ENCODE peak calls at places on chromosomes 11 and 22, in four cellular contexts. K, B, W and T are unnamed samples.
A peak's percentile ranks its signal among the peaks of the same experiment; 100 is the strongest.

GRCh38 chr22:43945632-43946390 is 9.4 kb upstream of the SAMM50 start:
- DNase-seq in K (peak; percentile 83), B (peak; percentile 71), W (no peak), T (peak; percentile 79)

GRCh38 chr11:105192115-105192514 is 52.5 kb upstream of the CARD18 start:
- DNase-seq in K (no peak), B (no peak), W (no peak), T (no peak)

GRCh38 chr22:23591203-23591791 is 11.2 kb upstream of the IGLL1 start:
- DNase-seq in K (peak; percentile 61), B (peak; percentile 62), W (no peak), T (peak; percentile 59)

GRCh38 chr22:36769541-36769940 is 6.4 kb downstream of the IFT27 start:
- DNase-seq in K (no peak), B (no peak), W (no peak), T (no peak)

GRCh38 chr11:1175461-1176223 is 17.9 kb downstream of the MUC5AC start:
- DNase-seq in K (no peak), B (no peak), W (no peak), T (no peak)

GRCh38 chr11:80350541-80350940 is 909.7 kb upstream of the TENM4 start:
- DNase-seq in K (no peak), B (no peak), W (no peak), T (no peak)

GRCh38 chr22:46233231-46233630 is 16.9 kb downstream of the CDPF1 start:
- DNase-seq in K (peak; percentile 69), B (no peak), W (no peak), T (no peak)

GRCh38 chr11:62747475-62748160 is 6.3 kb downstream of the ZBTB3 start:
- DNase-seq in K (no peak), B (no peak), W (no peak), T (no peak)

GRCh38 chr22:35269630-35270029 is 12.3 kb downstream of the HMGXB4 start:
- DNase-seq in K (no peak), B (no peak), W (no peak), T (no peak)

GRCh38 chr11:128494418-128495332 is 92.7 kb downstream of the ETS1 start:
- DNase-seq in K (no peak), B (no peak), W (no peak), T (no peak)

GRCh38 chr22:37284807-37285355 is 2.6 kb downstream of the CYTH4 start:
- DNase-seq in K (peak; percentile 99), B (no peak), W (peak; percentile 68), T (peak; percentile 74)

GRCh38 chr11:32478277-32478731 is 43.0 kb upstream of the WT1 start:
- DNase-seq in K (no peak), B (no peak), W (no peak), T (no peak)

GRCh38 chr11:121426476-121427454 is 25.3 kb upstream of the SORL1 start:
- DNase-seq in K (no peak), B (peak; percentile 25), W (no peak), T (no peak)

GRCh38 chr11:117551761-117552343 is 224.2 kb downstream of the CEP164 start:
- DNase-seq in K (no peak), B (no peak), W (no peak), T (no peak)

GRCh38 chr22:30884211-30885000 is 84.2 kb downstream of the MORC2 start:
- DNase-seq in K (no peak), B (no peak), W (no peak), T (no peak)

GRCh38 chr22:48192920-48193319 is 1430.5 kb downstream of the TBC1D22A start:
- DNase-seq in K (peak; percentile 14), B (no peak), W (no peak), T (no peak)

DNA sequence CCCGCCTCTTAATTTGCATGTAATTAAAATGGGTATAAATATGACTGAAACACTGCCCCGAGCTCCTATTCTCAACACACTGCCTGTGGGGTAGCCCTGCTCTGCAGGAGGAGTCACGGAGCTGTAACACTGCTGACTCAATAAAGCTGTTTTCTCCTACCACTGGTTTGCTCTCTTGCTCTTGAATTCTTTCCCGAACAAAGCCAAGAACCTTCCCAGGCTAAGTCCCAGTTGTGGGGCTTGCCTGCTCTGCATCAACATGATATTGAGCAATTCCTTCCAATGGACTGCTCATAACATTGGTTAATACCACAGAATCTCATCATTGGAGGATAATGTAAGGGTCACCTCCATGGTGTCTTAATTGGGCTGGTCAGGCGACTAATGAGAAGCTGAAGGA is 114.4 kb downstream of the FBXO7 start:
- DNase-seq in K (no peak), B (no peak), W (no peak), T (no peak)
- TF ChIP-seq SPI1 in K (no peak), B (no peak), W (no peak), T (no peak)

GRCh38 chr22:42284230-42284591 is 13.8 kb upstream of the TCF20 start:
- DNase-seq in K (no peak), B (no peak), W (no peak), T (no peak)
- TF ChIP-seq SPI1 in K (no peak), B (no peak), W (no peak), T (no peak)

DNA sequence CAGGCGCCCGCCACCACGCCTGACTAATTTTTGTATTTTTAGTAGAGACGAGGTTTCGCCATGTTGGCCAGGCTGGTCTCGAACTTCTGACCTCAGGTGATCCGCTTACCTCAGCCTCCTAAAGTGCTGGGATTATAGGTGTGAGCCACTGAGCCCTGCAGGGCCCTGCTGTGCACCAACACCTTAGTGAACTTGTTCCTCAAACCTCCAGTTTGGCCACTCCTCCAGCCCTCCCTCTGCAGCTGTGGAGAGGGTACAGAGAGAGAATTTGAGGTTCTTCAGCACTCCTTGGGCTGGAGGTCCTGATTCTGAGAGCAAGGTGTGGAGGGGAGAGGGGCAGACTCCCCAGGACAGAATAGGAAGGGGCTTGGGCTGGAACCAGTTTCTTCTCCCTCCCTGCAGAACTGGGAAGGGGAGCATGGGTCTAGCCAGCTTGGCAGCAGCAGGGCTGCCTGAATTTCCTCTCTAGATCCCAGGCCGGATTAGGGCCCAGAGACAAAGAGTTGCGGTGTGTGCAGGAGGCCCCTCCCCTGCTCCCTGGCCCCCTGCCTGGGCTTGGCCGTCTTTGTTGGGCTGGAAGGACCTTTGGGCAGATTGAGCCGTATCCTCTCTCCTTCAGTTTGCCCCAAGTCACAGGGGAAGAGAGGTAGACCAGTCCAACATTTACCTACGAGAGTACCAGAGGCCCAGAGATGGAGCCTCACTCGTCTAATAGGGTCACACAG is 2.3 kb upstream of the PEX16 start:
- DNase-seq in K (no peak), B (no peak), W (no peak), T (no peak)
- TF ChIP-seq SPI1 in K (no peak), B (no peak), W (no peak), T (no peak)

DNA sequence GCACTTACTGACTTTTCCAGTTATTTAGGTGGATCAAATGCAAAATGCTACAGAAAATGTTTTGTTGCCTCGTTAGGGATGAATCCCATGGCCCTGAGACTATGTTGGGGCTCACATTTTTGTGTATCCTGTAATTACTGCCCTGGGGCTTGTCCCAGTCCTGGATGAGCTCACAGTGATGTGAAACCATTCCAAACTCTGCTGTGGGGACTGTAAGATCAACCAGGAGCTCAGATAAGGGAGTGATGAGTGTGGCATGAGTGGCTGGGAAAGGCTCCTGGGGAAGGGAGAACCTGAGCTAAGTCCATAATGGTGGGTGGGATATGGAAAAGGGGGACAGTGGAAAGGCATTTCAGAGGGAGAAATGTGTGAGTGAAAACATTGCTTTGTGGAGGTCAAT is 54.0 kb downstream of the SLC5A1 start:
- DNase-seq in K (no peak), B (no peak), W (no peak), T (no peak)
- TF ChIP-seq SPI1 in K (no peak), B (no peak), W (no peak), T (no peak)